ENCODE peak calls at places on chromosomes 1 and 21, in five cellular contexts. K is CD8-positive, alpha-beta T cell; D is ovary; J is lower lobe of right lung; Q is tibial artery. I is an unnamed sample.

GRCh38 chr1:51926171-51926812 is 47.8 kb upstream of the NRDC start:
- DNase-seq in Q (no peak), K (no peak), J (no peak), D (no peak), I (peak; percentile 20)

GRCh38 chr1:46635205-46635604 is 18.6 kb upstream of the MOB3C start:
- DNase-seq in J (no peak), D (no peak), K (no peak), Q (no peak), I (no peak)

GRCh38 chr1:13761883-13762282 is 61.9 kb downstream of the PRDM2 start:
- DNase-seq in Q (no peak), J (no peak), K (no peak), D (no peak), I (no peak)

GRCh38 chr21:36155603-36156338 is 853 bp upstream of the DOP1B start:
- DNase-seq in D (peak; percentile 56), K (no peak), Q (no peak), J (peak; percentile 86), I (no peak)

GRCh38 chr1:41414291-41414690 is 53.1 kb downstream of the FOXO6 start:
- DNase-seq in J (no peak), K (no peak), Q (no peak), D (no peak), I (no peak)

GRCh38 chr21:17746920-17747319 is 72.2 kb downstream of the C21orf91 start:
- DNase-seq in Q (no peak), J (no peak), D (no peak), K (no peak), I (no peak)

GRCh38 chr1:204990059-204990664 is 52.9 kb upstream of the CNTN2 start:
- DNase-seq in Q (no peak), J (no peak), K (no peak), D (no peak), I (no peak)

GRCh38 chr1:230589951-230590350 is 52.3 kb upstream of the COG2 start:
- DNase-seq in Q (no peak), J (no peak), D (no peak), K (no peak), I (no peak)

GRCh38 chr1:36239941-36240637 is 15.8 kb downstream of the THRAP3 start:
- DNase-seq in Q (no peak), D (no peak), K (no peak), J (no peak), I (peak; percentile 32)

GRCh38 chr1:172637522-172637921 is 21.4 kb upstream of the FASLG start:
- DNase-seq in D (no peak), Q (no peak), K (no peak), J (no peak), I (no peak)

GRCh38 chr1:18145851-18146618 is 38.4 kb downstream of the IGSF21 start:
- DNase-seq in Q (no peak), K (no peak), J (no peak), D (no peak), I (no peak)

GRCh38 chr1:186754542-186755150 is 74.1 kb upstream of the PLA2G4A start:
- DNase-seq in J (no peak), K (no peak), D (no peak), Q (no peak), I (no peak)

GRCh38 chr1:119743776-119744597 is 24.7 kb downstream of the HMGCS2 start:
- DNase-seq in D (peak; percentile 75), K (peak; percentile 48), Q (peak; percentile 53), J (peak; percentile 68), I (peak; percentile 81)

GRCh38 chr1:201470581-201470980 is 1.6 kb upstream of the PHLDA3 start:
- DNase-seq in Q (no peak), J (no peak), K (no peak), D (no peak), I (no peak)

GRCh38 chr1:103256490-103256889 is 148.2 kb upstream of the COL11A1 start:
- DNase-seq in Q (no peak), K (no peak), D (no peak), J (no peak), I (no peak)

GRCh38 chr21:25560151-25560783 is 47.0 kb downstream of the MRPL39 start:
- DNase-seq in K (no peak), D (no peak), Q (no peak), J (peak; percentile 56), I (no peak)

GRCh38 chr1:100631015-100631521 is 88.5 kb upstream of the VCAM1 start:
- DNase-seq in J (no peak), D (no peak), K (no peak), Q (no peak), I (no peak)

GRCh38 chr1:173868266-173869107 is at the start of gene ZBTB37:
- DNase-seq in Q (peak; percentile 72), K (peak; percentile 90), J (peak; percentile 96), D (peak; percentile 91), I (peak; percentile 88)

GRCh38 chr1:46437723-46438122 is 43.6 kb downstream of the FAAH start:
- DNase-seq in D (no peak), J (no peak), Q (no peak), K (no peak), I (no peak)

GRCh38 chr1:227898502-227899140 is 49.1 kb downstream of the WNT9A start:
- DNase-seq in Q (peak; percentile 11), J (peak; percentile 32), K (no peak), D (peak; percentile 29), I (no peak)

GRCh38 chr1:164716992-164717703 is 158.2 kb downstream of the PBX1 start:
- DNase-seq in Q (no peak), D (no peak), J (no peak), K (no peak), I (no peak)

GRCh38 chr1:3939242-3940080 is 39.4 kb upstream of the C1orf174 start:
- DNase-seq in K (no peak), J (no peak), Q (no peak), D (no peak), I (no peak)

GRCh38 chr1:7152655-7153054 is 367.4 kb downstream of the CAMTA1 start:
- DNase-seq in J (no peak), D (no peak), Q (no peak), K (no peak), I (no peak)

GRCh38 chr1:203306970-203307541 is 1.7 kb downstream of the BTG2 start:
- DNase-seq in J (no peak), D (peak; percentile 69), K (peak; percentile 49), Q (peak; percentile 44), I (no peak)

GRCh38 chr1:170634293-170634692 is 29.6 kb upstream of the PRRX1 start:
- DNase-seq in K (no peak), J (no peak), Q (no peak), D (no peak), I (no peak)

GRCh38 chr1:28591708-28592313 is at the start of gene RAB42:
- DNase-seq in K (no peak), D (peak; percentile 56), J (peak; percentile 76), Q (peak; percentile 59), I (no peak)

GRCh38 chr1:214018605-214019268 is 31.0 kb downstream of the PROX1 start:
- DNase-seq in Q (no peak), J (no peak), K (no peak), D (no peak), I (no peak)

DNA sequence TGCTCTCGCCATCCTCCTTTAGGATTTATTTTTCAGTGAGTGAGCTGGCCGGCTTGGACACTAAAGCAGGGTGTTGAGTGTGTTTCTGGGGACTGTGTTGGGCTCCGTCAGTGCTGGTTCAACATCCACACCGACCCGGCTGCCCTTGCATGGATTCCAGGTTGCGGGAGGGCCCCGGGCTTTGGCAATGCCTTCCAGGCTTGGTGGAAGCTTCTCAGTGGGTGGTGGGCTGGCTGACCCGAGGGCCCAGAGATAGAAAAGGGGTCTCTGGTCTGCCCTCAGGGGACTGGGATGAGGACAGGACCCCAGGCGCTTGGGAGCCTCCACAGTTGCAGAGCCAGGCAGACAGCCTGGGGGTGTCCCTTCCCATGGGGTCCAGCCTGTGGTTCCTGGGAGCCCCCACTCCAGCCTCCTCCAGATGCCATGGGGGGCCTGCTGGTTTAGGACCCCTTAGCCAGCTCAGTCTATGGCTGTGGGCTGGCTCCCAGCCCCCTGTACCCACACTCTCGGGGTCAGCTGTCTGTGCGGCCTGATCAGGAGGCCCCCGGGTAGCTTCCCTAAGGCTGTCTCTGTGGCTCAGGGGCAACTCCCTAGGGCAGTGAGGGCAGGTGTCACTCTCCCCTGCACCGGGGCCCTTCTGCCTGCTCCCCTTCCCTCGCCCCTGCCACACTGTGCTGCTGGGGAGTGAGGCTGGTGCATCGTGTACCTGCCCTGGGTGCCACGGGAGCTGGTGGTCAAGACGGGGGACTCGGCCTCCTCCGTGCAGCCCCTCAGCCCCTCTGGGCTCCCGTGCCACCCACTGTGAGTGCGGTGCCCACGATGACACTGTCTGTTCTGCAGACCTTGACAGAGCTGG is 16.5 kb downstream of the PDXK start:
- DNase-seq in J (no peak), Q (no peak), D (no peak), K (no peak), I (no peak)
- H3K36me3 ChIP-seq in J (peaks cover 42% of the 10 kb centered on the region), Q (no peaks in the 10 kb centered on the region), D (no peaks in the 10 kb centered on the region), K (no peaks in the 10 kb centered on the region), I (no peaks in the 10 kb centered on the region)

GRCh38 chr1:247007511-247008405 is at the start of gene ZNF695:
- DNase-seq in J (peak; percentile 86), D (peak; percentile 78), Q (peak; percentile 65), K (peak; percentile 34), I (peak; percentile 94)
- H3K9me3 ChIP-seq in J (peaks cover 14% of the 10 kb centered on the region), D (no peaks in the 10 kb centered on the region), Q (peaks cover 7% of the 10 kb centered on the region), K (peaks cover 4% of the 10 kb centered on the region), I (peaks cover 46% of the 10 kb centered on the region)

DNA sequence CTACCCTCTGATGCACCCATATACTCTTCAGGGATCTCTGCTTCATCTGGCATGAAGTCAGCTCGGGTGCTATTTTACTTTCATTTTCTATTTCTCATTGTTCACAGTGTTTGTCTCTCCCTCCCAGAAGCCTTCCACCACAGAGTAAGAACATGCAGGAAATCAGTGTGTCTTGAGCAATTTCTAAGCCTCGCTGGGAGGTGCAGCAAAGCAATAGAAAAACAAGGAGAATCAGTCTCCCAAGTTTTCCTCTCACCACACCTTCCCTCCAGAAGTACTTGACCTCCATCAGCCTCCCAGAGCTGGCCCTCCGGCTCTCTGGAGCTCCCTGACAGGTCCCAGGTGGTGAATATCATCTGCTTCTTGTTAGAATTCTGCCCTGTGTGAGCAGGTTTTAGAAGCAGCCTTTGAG is 594.7 kb upstream of the CAMK1G start:
- DNase-seq in J (no peak), Q (no peak), K (peak; percentile 11), D (no peak), I (no peak)
- H3K4me3 ChIP-seq in J (peak overlapping the region; percentile 44), Q (peak overlapping the region; percentile 39), K (peak overlapping the region; percentile 38), D (peak overlapping the region; percentile 29), I (no peak overlapping the region)

GRCh38 chr1:208045410-208046252 is 134.7 kb upstream of the CD34 start:
- DNase-seq in K (no peak), J (no peak), D (no peak), Q (no peak), I (no peak)
- H3K36me3 ChIP-seq in K (no peaks in the 10 kb centered on the region), J (peaks cover 83% of the 10 kb centered on the region), D (no peaks in the 10 kb centered on the region), Q (peaks cover 39% of the 10 kb centered on the region), I (peaks cover 3% of the 10 kb centered on the region)

DNA sequence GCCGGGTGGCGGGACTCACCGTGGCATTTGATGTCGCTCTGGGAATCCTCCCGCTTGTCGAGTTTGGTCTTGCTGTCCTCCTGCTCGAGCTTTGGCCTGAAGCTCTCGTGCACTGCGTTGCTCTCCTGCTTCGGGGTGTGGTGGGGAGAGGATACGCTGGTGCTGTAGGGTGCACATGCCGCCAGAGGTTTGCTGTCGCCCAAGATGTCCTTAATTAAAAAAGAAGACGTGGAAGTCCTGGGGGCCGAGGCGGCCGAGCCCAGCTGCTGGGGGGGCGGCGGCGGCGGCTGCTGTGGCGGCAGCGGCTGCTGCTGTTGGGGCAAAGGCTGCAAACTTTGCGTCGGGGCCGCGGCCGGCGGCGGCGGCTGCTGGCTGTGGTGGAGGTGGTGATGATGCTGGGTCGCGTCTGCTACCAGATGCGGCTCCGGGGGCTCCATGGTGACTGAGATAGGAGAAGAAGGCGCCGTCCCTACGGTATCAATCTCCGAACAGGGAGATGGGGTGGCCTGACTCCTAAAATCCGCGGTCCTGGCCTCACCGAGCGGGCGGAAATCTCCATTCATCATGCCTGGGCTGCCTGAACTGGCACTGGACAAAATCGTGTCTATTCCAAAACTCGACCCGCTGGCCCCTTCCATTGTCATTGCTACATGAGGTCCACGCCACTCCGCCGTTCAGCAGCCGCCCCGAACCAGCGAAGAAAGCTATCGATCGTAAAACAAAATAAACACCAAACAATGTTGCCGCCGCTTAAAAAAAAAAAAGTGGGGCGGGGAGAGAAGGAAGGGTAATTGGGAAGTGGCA is at the start of gene BARHL2:
- DNase-seq in J (no peak), Q (no peak), D (no peak), K (no peak), I (no peak)
- H3K9me3 ChIP-seq in J (no peaks in the 10 kb centered on the region), Q (peaks cover 8% of the 10 kb centered on the region), D (no peaks in the 10 kb centered on the region), K (peaks cover 5% of the 10 kb centered on the region), I (peaks cover 3% of the 10 kb centered on the region)